ENCODE peak calls at places on chromosomes 3 and 15, in four cellular contexts. U is right lobe of liver; W is CD8-positive, alpha-beta memory T cell; Z is GM23248. T is an unnamed sample. For H3K4me1 and H3K9me3, the result is how much of the 10 kb centered on the place peaks cover.

GRCh38 chr3:65406470-65406869 is 632.2 kb downstream of the MAGI1 start:
- DNase-seq in Z (peak), W (no peak), U (peak), T (no peak)

GRCh38 chr3:181703701-181704420 is 7.9 kb upstream of the SOX2 start:
- DNase-seq in W (no peak), U (no peak), Z (no peak), T (no peak)

GRCh38 chr3:184229424-184230080 is at the start of gene VWA5B2:
- DNase-seq in U (peak), W (peak), Z (peak), T (peak)

GRCh38 chr3:47010910-47011309 is 31.4 kb downstream of the NBEAL2 start:
- DNase-seq in W (no peak), U (no peak), Z (no peak), T (no peak)

GRCh38 chr3:108493862-108494261 is 16.5 kb downstream of the MYH15 start:
- DNase-seq in W (no peak), Z (peak), U (no peak), T (no peak)

GRCh38 chr3:170425491-170426239 is 7.0 kb downstream of the CLDN11 start:
- DNase-seq in W (no peak), U (no peak), Z (no peak), T (no peak)

GRCh38 chr3:42979044-42979962 is at the start of gene GASK1A:
- DNase-seq in Z (peak), U (peak), W (no peak), T (peak)

GRCh38 chr3:126704494-126705214 is 614 bp downstream of the CHCHD6 start:
- DNase-seq in W (no peak), U (no peak), Z (peak), T (no peak)

GRCh38 chr15:68213991-68214837 is 9.1 kb upstream of the CALML4 start:
- DNase-seq in Z (no peak), W (no peak), U (no peak), T (no peak)

GRCh38 chr15:88647362-88648105 is 8.7 kb downstream of the ISG20 start:
- DNase-seq in W (no peak), Z (no peak), U (peak), T (no peak)

GRCh38 chr3:61684386-61684785 is 123.0 kb downstream of the PTPRG start:
- DNase-seq in W (no peak), Z (no peak), U (no peak), T (no peak)

GRCh38 chr3:122458992-122459391 is 43.1 kb upstream of the WDR5B start:
- DNase-seq in W (no peak), Z (peak), U (no peak), T (no peak)

GRCh38 chr3:177673105-177673804 is 476.0 kb upstream of the TBL1XR1 start:
- DNase-seq in Z (peak), U (no peak), W (no peak), T (no peak)

GRCh38 chr3:54278960-54279359 is 156.6 kb downstream of the CACNA2D3 start:
- DNase-seq in U (no peak), Z (no peak), W (no peak), T (no peak)

GRCh38 chr3:59611649-59612431 is 562.0 kb upstream of the CFAP20DC start:
- DNase-seq in U (no peak), Z (no peak), W (no peak), T (no peak)

GRCh38 chr3:10558726-10559125 is 53.3 kb upstream of the ATP2B2 start:
- DNase-seq in Z (no peak), W (no peak), U (no peak), T (no peak)

GRCh38 chr3:10555263-10555662 is 49.9 kb upstream of the ATP2B2 start:
- DNase-seq in U (no peak), Z (no peak), W (no peak), T (no peak)

GRCh38 chr3:10556312-10556711 is 50.9 kb upstream of the ATP2B2 start:
- DNase-seq in U (peak), Z (no peak), W (no peak), T (no peak)

GRCh38 chr3:10557783-10558373 is 52.5 kb upstream of the ATP2B2 start:
- DNase-seq in Z (peak), U (peak), W (no peak), T (no peak)

GRCh38 chr3:10557250-10557649 is 51.9 kb upstream of the ATP2B2 start:
- DNase-seq in U (peak), Z (no peak), W (no peak), T (no peak)
- H3K4me1 ChIP-seq in U (under half), Z (under half), W (under half), T (half or more)

DNA sequence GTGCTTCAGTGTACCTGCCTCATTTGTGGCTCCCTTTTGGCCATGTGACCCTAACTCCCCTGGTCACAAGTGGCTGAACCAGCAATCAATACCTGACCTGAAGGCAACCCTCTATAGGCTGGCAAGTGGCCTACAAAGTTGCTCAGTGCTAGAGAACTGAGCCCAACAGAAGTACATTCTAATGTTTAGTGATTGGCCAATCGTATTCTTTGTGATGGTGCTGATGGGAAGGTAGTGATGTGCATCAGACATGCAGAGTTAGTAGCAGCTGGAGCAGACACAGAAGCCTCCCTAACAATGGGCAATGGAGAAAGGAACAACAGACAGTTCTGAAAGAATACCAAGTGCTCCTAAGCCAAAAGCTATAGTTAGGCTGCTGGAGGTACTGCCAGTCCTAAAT is 10.4 kb upstream of the ATOSA start:
- DNase-seq in Z (no peak), W (no peak), U (no peak), T (no peak)
- H3K9me3 ChIP-seq in Z (under half), W (under half), U (under half), T (under half)

GRCh38 chr3:5019411-5020261 is 40.4 kb downstream of the BHLHE40 start:
- DNase-seq in W (peak), U (no peak), Z (peak), T (no peak)
- H3K4me1 ChIP-seq in W (under half), U (under half), Z (half or more), T (under half)

GRCh38 chr15:20340931-20341661 is 200.5 kb downstream of the GOLGA6L6 start:
- DNase-seq in W (no peak), Z (no peak), U (peak), T (peak)
- H3K9me3 ChIP-seq in W (under half), Z (under half), U (under half), T (under half)

DNA sequence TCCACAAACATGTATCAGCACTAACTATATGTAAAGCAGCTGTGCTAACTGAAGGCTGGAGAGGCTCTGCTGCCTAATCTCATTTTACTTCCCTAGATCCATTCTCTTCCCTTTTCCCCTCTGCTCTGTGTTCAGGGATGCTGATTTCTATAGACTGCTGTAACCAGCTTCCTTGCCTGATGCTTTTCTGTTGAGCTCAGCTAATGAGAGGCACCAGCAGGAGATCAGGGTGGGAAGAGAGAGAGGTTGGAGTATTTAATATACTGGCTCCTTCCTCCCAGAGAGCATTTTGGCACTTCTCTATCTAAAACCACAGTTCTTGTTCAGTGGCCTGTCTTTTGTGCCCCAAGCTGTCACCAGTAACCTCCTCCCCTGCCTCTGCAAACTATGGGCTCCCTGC is 69.6 kb downstream of the CADPS start:
- DNase-seq in W (no peak), Z (no peak), U (no peak), T (no peak)
- H3K4me1 ChIP-seq in W (under half), Z (under half), U (under half), T (under half)

GRCh38 chr3:49222002-49222401 is 50.6 kb downstream of the KLHDC8B start:
- DNase-seq in Z (no peak), W (no peak), U (no peak), T (no peak)
- H3K9me3 ChIP-seq in Z (under half), W (under half), U (under half), T (under half)

DNA sequence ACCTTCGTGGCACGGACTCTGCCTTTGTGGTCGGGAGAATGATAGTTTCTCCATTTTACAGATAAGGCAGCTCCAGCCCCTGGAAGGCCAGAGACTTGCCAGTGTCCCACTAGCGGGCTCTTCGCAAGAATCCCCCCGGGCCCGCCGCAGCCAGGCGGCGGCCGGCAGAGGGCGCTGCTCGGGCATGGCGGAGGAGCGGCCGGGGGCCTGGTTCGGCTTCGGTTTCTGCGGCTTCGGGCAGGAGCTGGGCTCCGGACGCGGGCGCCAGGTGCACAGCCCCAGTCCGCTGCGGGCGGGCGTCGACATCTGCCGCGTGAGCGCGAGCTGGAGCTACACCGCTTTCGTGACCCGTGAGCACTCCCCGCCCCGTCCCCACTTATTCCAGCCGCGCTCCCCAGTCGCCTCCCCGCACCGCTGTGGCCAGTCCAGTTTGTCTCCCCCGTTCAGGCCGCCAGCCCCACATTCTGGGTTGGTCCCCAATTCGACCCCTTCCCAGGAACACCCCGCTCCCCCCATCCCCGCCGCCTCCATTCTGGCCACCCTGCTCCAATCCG is 1.9 kb downstream of the RCCD1 start:
- DNase-seq in U (peak), Z (peak), W (peak), T (peak)
- H3K4me1 ChIP-seq in U (under half), Z (under half), W (under half), T (under half)

DNA sequence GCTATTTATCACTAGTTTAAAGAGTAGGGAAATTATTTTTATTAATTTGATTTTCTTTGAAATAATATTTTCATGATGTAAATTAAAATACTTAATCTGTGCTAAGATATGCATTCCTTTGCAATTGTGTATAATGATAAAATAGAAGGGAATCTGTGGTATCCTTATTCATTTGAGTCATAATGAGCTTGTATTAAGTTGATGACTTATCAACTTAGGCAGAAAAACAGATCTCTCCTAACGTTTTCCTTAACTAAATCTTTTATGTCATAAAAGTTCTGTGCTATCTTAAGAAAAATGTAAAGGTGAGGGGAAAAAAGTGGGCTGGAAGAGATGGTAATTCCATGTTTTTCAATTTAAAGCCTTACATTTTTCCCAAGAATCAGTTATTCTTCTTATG is 1.9 kb downstream of the FGF7 start:
- DNase-seq in W (no peak), Z (peak), U (no peak), T (no peak)
- H3K9me3 ChIP-seq in W (under half), Z (under half), U (under half), T (under half)

T was measured in psoas muscle.